ENCODE peak calls at places on chromosome 18, in four cellular contexts. One of them, this sample, is unnamed.

GRCh38 chr18:58454406-58455061 is 174.4 kb downstream of the ALPK2 start:
- DNase-seq in esophagus squamous epithelium: no peak
- DNase-seq in breast epithelium: no peak
- DNase-seq in body of pancreas: no peak
- DNase-seq in this sample: no peak

GRCh38 chr18:13447621-13448020 is 229.1 kb downstream of the LDLRAD4 start:
- DNase-seq in esophagus squamous epithelium: no peak
- DNase-seq in body of pancreas: no peak
- DNase-seq in breast epithelium: no peak
- DNase-seq in this sample: peak

GRCh38 chr18:31512203-31512764 is 14.3 kb downstream of the DSG2 start:
- DNase-seq in esophagus squamous epithelium: no peak
- DNase-seq in breast epithelium: no peak
- DNase-seq in body of pancreas: peak
- DNase-seq in this sample: no peak

GRCh38 chr18:32328379-32328778 is 138.5 kb downstream of the MEP1B start:
- DNase-seq in breast epithelium: no peak
- DNase-seq in esophagus squamous epithelium: no peak
- DNase-seq in body of pancreas: no peak
- DNase-seq in this sample: no peak

GRCh38 chr18:54947115-54947514 is 12.1 kb downstream of the CCDC68 start:
- DNase-seq in esophagus squamous epithelium: no peak
- DNase-seq in body of pancreas: peak
- DNase-seq in breast epithelium: no peak
- DNase-seq in this sample: no peak

GRCh38 chr18:21743166-21743831 is 2.7 kb downstream of the MIB1 start:
- DNase-seq in esophagus squamous epithelium: no peak
- DNase-seq in breast epithelium: no peak
- DNase-seq in body of pancreas: no peak
- DNase-seq in this sample: no peak

GRCh38 chr18:47204908-47205522 is 28.9 kb upstream of the IER3IP1 start:
- DNase-seq in esophagus squamous epithelium: no peak
- DNase-seq in breast epithelium: no peak
- DNase-seq in body of pancreas: peak
- DNase-seq in this sample: no peak

GRCh38 chr18:12373032-12373770 is 3.8 kb downstream of the AFG3L2 start:
- DNase-seq in esophagus squamous epithelium: no peak
- DNase-seq in body of pancreas: no peak
- DNase-seq in breast epithelium: no peak
- DNase-seq in this sample: no peak

GRCh38 chr18:49817947-49818346 is 4.6 kb upstream of the ACAA2 start:
- DNase-seq in breast epithelium: no peak
- DNase-seq in esophagus squamous epithelium: no peak
- DNase-seq in body of pancreas: no peak
- DNase-seq in this sample: no peak

GRCh38 chr18:48939368-48940097 is 11.2 kb downstream of the SMAD7 start:
- DNase-seq in esophagus squamous epithelium: no peak
- DNase-seq in body of pancreas: no peak
- DNase-seq in breast epithelium: no peak
- DNase-seq in this sample: no peak

GRCh38 chr18:58314284-58314683 is 270.3 kb downstream of the NEDD4L start:
- DNase-seq in breast epithelium: no peak
- DNase-seq in body of pancreas: peak
- DNase-seq in esophagus squamous epithelium: no peak
- DNase-seq in this sample: peak

DNA sequence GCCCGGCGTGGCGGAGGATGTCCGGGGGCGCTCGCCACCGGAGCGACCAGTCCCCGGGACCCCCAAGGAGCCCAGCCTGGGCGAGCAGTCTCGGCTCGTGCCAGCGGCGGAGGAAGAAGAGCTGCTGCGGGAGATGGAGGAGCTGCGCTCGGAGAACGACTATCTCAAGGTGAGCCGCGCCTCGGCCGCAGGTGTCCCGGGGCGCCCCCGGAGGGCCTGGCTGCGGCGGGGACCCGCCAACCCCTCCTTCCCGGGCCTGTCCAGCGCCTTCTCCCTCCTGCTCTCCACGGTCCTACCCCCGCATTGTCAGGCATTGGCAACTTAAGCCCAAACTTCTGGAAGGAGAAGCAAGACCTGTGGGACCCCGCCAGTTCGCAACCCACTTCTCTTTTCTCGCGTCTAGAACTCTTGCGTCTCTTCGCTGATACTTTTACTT is 1.2 kb downstream of the MTCL1 start:
- DNase-seq in body of pancreas: peak
- DNase-seq in esophagus squamous epithelium: no peak
- DNase-seq in breast epithelium: no peak
- DNase-seq in this sample: no peak
- H3K4me3 ChIP-seq in body of pancreas: no peak
- H3K4me3 ChIP-seq in esophagus squamous epithelium: peak
- H3K4me3 ChIP-seq in breast epithelium: peak
- H3K4me3 ChIP-seq in this sample: peak

DNA sequence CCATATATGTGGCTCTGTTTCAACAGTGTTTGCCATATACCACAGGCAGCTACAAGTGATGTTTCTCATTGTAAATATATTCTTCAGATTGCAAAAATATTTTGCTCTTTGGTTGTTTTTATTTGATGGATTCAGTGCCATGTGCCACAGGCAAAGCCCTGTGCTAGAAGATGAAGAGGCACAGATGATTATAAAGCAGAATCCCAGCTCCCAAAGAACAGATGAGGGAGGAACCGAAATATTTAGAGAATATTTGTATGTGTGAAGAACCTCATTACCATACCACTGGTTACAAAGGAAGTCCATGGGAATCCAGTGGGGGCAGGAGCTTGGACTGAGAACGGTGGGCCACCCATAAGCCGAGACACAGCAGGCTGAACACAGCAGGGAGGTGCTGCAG is 143.8 kb upstream of the NDUFV2 start:
- DNase-seq in esophagus squamous epithelium: no peak
- DNase-seq in breast epithelium: no peak
- DNase-seq in body of pancreas: no peak
- DNase-seq in this sample: no peak
- TF ChIP-seq CTCF in esophagus squamous epithelium: no peak
- TF ChIP-seq CTCF in breast epithelium: no peak
- TF ChIP-seq CTCF in body of pancreas: no peak
- TF ChIP-seq CTCF in this sample: no peak

DNA sequence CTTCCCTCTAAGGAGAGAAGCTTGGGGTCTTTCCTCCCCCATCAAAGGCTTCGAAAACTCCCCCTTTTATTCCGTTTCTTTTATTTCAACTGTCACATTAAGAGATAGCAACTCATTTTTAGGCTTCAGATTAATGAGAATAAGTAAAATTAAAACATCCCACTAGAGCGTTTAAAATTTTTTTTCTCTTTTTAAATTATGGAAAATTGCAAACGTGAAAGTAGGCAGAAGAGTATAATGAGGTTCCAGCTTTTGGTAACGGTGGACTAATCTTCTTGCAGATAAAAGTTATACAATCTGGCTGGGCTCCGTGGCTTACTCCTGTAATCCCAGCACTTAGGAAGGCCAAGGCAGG is 21.9 kb upstream of the RMP24 start:
- DNase-seq in esophagus squamous epithelium: no peak
- DNase-seq in body of pancreas: no peak
- DNase-seq in breast epithelium: no peak
- DNase-seq in this sample: no peak
- H3K4me3 ChIP-seq in esophagus squamous epithelium: peak
- H3K4me3 ChIP-seq in body of pancreas: no peak
- H3K4me3 ChIP-seq in breast epithelium: peak
- H3K4me3 ChIP-seq in this sample: peak

DNA sequence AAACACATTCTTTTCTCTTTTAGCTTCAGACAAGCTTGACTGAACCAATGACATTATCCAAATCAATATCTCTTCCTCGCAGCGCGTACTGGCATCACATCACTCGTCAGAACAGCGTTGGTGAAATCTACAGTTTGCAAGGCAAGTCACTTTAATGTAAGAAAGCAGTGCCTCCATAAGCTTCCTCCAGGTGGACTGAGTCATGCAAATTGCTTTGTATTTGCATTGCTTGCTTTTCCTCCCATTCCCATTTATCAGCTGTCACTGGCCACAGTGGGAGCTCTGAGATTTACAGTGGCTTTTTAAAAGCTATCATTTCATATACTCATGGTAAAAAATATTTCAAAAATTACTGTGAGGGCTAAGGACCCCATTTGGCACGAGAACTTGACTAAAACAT is 189.9 kb downstream of the CD226 start:
- DNase-seq in body of pancreas: no peak
- DNase-seq in esophagus squamous epithelium: no peak
- DNase-seq in breast epithelium: no peak
- DNase-seq in this sample: peak
- TF ChIP-seq CTCF in body of pancreas: no peak
- TF ChIP-seq CTCF in esophagus squamous epithelium: no peak
- TF ChIP-seq CTCF in breast epithelium: no peak
- TF ChIP-seq CTCF in this sample: peak

GRCh38 chr18:4271952-4272351 is 183.2 kb downstream of the DLGAP1 start:
- DNase-seq in body of pancreas: no peak
- DNase-seq in breast epithelium: no peak
- DNase-seq in esophagus squamous epithelium: no peak
- DNase-seq in this sample: no peak

GRCh38 chr18:4264347-4264791 is 190.7 kb downstream of the DLGAP1 start:
- DNase-seq in body of pancreas: no peak
- DNase-seq in esophagus squamous epithelium: no peak
- DNase-seq in breast epithelium: no peak
- DNase-seq in this sample: no peak

GRCh38 chr18:4270988-4271387 is 184.1 kb downstream of the DLGAP1 start:
- DNase-seq in esophagus squamous epithelium: no peak
- DNase-seq in breast epithelium: no peak
- DNase-seq in body of pancreas: no peak
- DNase-seq in this sample: no peak

GRCh38 chr18:4267641-4268040 is 187.5 kb downstream of the DLGAP1 start:
- DNase-seq in breast epithelium: no peak
- DNase-seq in body of pancreas: no peak
- DNase-seq in esophagus squamous epithelium: no peak
- DNase-seq in this sample: no peak

DNA sequence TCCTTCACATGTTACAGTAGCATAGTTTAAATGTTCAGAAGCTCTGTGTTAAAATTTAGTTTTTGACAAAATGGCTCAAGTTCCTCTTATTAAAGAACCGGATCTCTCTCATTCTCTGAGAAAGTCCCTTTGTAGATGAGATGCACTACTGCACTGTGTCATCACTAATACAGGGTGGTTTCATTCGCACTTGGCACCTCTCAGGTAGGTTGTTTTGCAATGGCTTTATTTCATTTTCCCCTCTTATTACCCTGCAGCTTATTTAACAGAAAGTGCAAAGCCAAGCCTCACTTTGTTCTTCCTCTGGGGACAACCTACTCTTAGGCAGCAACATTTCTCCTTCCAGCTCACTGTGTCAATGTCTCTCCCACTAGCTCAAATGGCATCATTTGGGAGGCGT is 185.1 kb downstream of the DLGAP1 start:
- DNase-seq in breast epithelium: no peak
- DNase-seq in esophagus squamous epithelium: no peak
- DNase-seq in body of pancreas: no peak
- DNase-seq in this sample: no peak
- H3K4me3 ChIP-seq in breast epithelium: no peak
- H3K4me3 ChIP-seq in esophagus squamous epithelium: no peak
- H3K4me3 ChIP-seq in body of pancreas: no peak
- H3K4me3 ChIP-seq in this sample: no peak

GRCh38 chr18:77479047-77479446 is 229.4 kb downstream of the GALR1 start:
- DNase-seq in body of pancreas: no peak
- DNase-seq in esophagus squamous epithelium: no peak
- DNase-seq in breast epithelium: no peak
- DNase-seq in this sample: no peak

GRCh38 chr18:77481541-77481940 is 231.9 kb downstream of the GALR1 start:
- DNase-seq in body of pancreas: no peak
- DNase-seq in esophagus squamous epithelium: no peak
- DNase-seq in breast epithelium: no peak
- DNase-seq in this sample: no peak

GRCh38 chr18:77482190-77482928 is 232.7 kb downstream of the GALR1 start:
- DNase-seq in esophagus squamous epithelium: no peak
- DNase-seq in breast epithelium: no peak
- DNase-seq in body of pancreas: no peak
- DNase-seq in this sample: no peak

GRCh38 chr18:77478619-77479018 is 229.0 kb downstream of the GALR1 start:
- DNase-seq in esophagus squamous epithelium: no peak
- DNase-seq in breast epithelium: no peak
- DNase-seq in body of pancreas: peak
- DNase-seq in this sample: no peak
- TF ChIP-seq CTCF in esophagus squamous epithelium: peak
- TF ChIP-seq CTCF in breast epithelium: no peak
- TF ChIP-seq CTCF in body of pancreas: no peak
- TF ChIP-seq CTCF in this sample: no peak

DNA sequence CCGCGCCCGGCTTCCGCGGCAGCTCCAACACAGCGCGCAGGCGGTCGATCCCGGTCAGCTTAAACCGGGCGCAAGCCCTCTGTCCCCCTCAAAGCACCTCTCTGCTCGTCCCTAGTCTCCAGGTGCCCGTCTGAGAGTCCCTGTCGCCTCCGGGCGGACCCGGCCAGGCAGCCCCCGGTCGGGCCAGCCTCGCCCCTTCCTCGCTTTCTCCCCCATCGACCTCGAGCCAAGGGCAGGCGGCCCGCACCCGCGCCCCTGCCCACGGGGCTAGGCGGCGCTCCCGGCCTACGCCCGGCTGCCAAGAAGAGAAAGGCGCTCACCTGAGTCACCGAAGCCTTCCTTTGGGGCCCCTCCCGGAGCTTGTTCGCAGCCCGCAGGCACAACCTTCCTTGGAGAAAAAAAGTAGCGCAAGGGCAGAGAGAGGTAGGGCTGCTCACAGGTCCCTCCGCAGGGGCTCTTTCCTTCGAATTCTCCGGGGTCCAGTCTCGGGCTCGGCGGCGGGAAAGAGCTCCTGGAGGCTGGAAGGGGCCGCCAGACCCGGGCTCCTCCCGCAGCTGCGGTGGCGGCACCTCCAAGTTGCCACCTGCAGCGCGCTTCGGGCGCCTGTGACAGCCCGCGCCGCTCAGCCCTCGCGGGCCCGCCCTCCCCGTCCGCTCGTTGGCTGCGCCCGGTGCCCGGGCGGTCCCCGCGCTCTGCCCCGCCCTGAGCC is 86.4 kb upstream of the EPB41L3 start:
- DNase-seq in esophagus squamous epithelium: no peak
- DNase-seq in body of pancreas: peak
- DNase-seq in breast epithelium: peak
- DNase-seq in this sample: no peak
- H3K4me3 ChIP-seq in esophagus squamous epithelium: peak
- H3K4me3 ChIP-seq in body of pancreas: peak
- H3K4me3 ChIP-seq in breast epithelium: peak
- H3K4me3 ChIP-seq in this sample: peak